ENCODE peak calls at places on chromosomes 11 and 22, in ten cellular contexts. One of them, this sample, is unnamed.
A peak's percentile ranks its signal among the peaks of the same experiment; 100 is the strongest.

GRCh38 chr22:37823134-37823985 is at the start of gene GALR3:
- DNase-seq in pulmonary artery endothelial cell: no peak
- DNase-seq in non-pigmented ciliary epithelial cell: no peak
- DNase-seq in stimulated activated CD8-positive, alpha-beta memory T cell treated with anti-CD3 and anti-CD28 coated beads, Interleukin-7, amount 100 ng/mL, for 48 hours: no peak
- DNase-seq in HFFc6: no peak
- DNase-seq in RPMI7951: no peak
- DNase-seq in SJSA1: no peak
- DNase-seq in mesothelial cell of epicardium: no peak
- DNase-seq in left ventricle myocardium inferior: no peak
- DNase-seq in brain microvascular endothelial cell: no peak
- DNase-seq in this sample: no peak

GRCh38 chr22:36868546-36868945 is 7.7 kb downstream of the NCF4 start:
- DNase-seq in left ventricle myocardium inferior: no peak
- DNase-seq in mesothelial cell of epicardium: no peak
- DNase-seq in HFFc6: no peak
- DNase-seq in SJSA1: no peak
- DNase-seq in stimulated activated CD8-positive, alpha-beta memory T cell treated with anti-CD3 and anti-CD28 coated beads, Interleukin-7, amount 100 ng/mL, for 48 hours: no peak
- DNase-seq in pulmonary artery endothelial cell: no peak
- DNase-seq in RPMI7951: no peak
- DNase-seq in non-pigmented ciliary epithelial cell: no peak
- DNase-seq in brain microvascular endothelial cell: no peak
- DNase-seq in this sample: no peak

GRCh38 chr11:1845571-1846452 is 7.0 kb downstream of the TNNI2 start:
- DNase-seq in brain microvascular endothelial cell: no peak
- DNase-seq in stimulated activated CD8-positive, alpha-beta memory T cell treated with anti-CD3 and anti-CD28 coated beads, Interleukin-7, amount 100 ng/mL, for 48 hours: no peak
- DNase-seq in non-pigmented ciliary epithelial cell: no peak
- DNase-seq in pulmonary artery endothelial cell: no peak
- DNase-seq in HFFc6: no peak
- DNase-seq in RPMI7951: no peak
- DNase-seq in mesothelial cell of epicardium: no peak
- DNase-seq in left ventricle myocardium inferior: no peak
- DNase-seq in SJSA1: no peak
- DNase-seq in this sample: no peak

GRCh38 chr22:44184006-44184405 is 3.3 kb downstream of the PARVG start:
- DNase-seq in SJSA1: peak; percentile 34
- DNase-seq in brain microvascular endothelial cell: no peak
- DNase-seq in non-pigmented ciliary epithelial cell: no peak
- DNase-seq in left ventricle myocardium inferior: no peak
- DNase-seq in HFFc6: no peak
- DNase-seq in mesothelial cell of epicardium: no peak
- DNase-seq in RPMI7951: no peak
- DNase-seq in stimulated activated CD8-positive, alpha-beta memory T cell treated with anti-CD3 and anti-CD28 coated beads, Interleukin-7, amount 100 ng/mL, for 48 hours: no peak
- DNase-seq in pulmonary artery endothelial cell: no peak
- DNase-seq in this sample: peak; percentile 18

GRCh38 chr11:32333335-32333991 is 101.9 kb downstream of the WT1 start:
- DNase-seq in stimulated activated CD8-positive, alpha-beta memory T cell treated with anti-CD3 and anti-CD28 coated beads, Interleukin-7, amount 100 ng/mL, for 48 hours: no peak
- DNase-seq in non-pigmented ciliary epithelial cell: peak; percentile 17
- DNase-seq in RPMI7951: peak; percentile 55
- DNase-seq in mesothelial cell of epicardium: peak; percentile 41
- DNase-seq in left ventricle myocardium inferior: peak; percentile 42
- DNase-seq in SJSA1: no peak
- DNase-seq in HFFc6: no peak
- DNase-seq in pulmonary artery endothelial cell: no peak
- DNase-seq in brain microvascular endothelial cell: peak; percentile 44
- DNase-seq in this sample: peak; percentile 72

GRCh38 chr11:10122337-10123197 is 171.5 kb downstream of the SBF2 start:
- DNase-seq in RPMI7951: peak; percentile 24
- DNase-seq in brain microvascular endothelial cell: peak; percentile 22
- DNase-seq in mesothelial cell of epicardium: no peak
- DNase-seq in left ventricle myocardium inferior: no peak
- DNase-seq in pulmonary artery endothelial cell: no peak
- DNase-seq in non-pigmented ciliary epithelial cell: peak; percentile 34
- DNase-seq in stimulated activated CD8-positive, alpha-beta memory T cell treated with anti-CD3 and anti-CD28 coated beads, Interleukin-7, amount 100 ng/mL, for 48 hours: no peak
- DNase-seq in SJSA1: peak; percentile 21
- DNase-seq in HFFc6: peak; percentile 39
- DNase-seq in this sample: peak; percentile 51

GRCh38 chr11:811446-812245 is 1.9 kb downstream of the RPLP2 start:
- DNase-seq in SJSA1: no peak
- DNase-seq in HFFc6: no peak
- DNase-seq in non-pigmented ciliary epithelial cell: no peak
- DNase-seq in left ventricle myocardium inferior: no peak
- DNase-seq in mesothelial cell of epicardium: no peak
- DNase-seq in pulmonary artery endothelial cell: no peak
- DNase-seq in stimulated activated CD8-positive, alpha-beta memory T cell treated with anti-CD3 and anti-CD28 coated beads, Interleukin-7, amount 100 ng/mL, for 48 hours: no peak
- DNase-seq in RPMI7951: no peak
- DNase-seq in brain microvascular endothelial cell: no peak
- DNase-seq in this sample: peak; percentile 57

GRCh38 chr11:72079776-72080325 is 491 bp downstream of the NUMA1 start:
- DNase-seq in left ventricle myocardium inferior: no peak
- DNase-seq in SJSA1: no peak
- DNase-seq in brain microvascular endothelial cell: no peak
- DNase-seq in HFFc6: no peak
- DNase-seq in RPMI7951: no peak
- DNase-seq in pulmonary artery endothelial cell: no peak
- DNase-seq in mesothelial cell of epicardium: no peak
- DNase-seq in non-pigmented ciliary epithelial cell: no peak
- DNase-seq in stimulated activated CD8-positive, alpha-beta memory T cell treated with anti-CD3 and anti-CD28 coated beads, Interleukin-7, amount 100 ng/mL, for 48 hours: no peak
- DNase-seq in this sample: peak; percentile 51

GRCh38 chr11:69241844-69242582 is 51.9 kb upstream of the MYEOV start:
- DNase-seq in stimulated activated CD8-positive, alpha-beta memory T cell treated with anti-CD3 and anti-CD28 coated beads, Interleukin-7, amount 100 ng/mL, for 48 hours: no peak
- DNase-seq in SJSA1: no peak
- DNase-seq in brain microvascular endothelial cell: no peak
- DNase-seq in pulmonary artery endothelial cell: no peak
- DNase-seq in RPMI7951: no peak
- DNase-seq in HFFc6: no peak
- DNase-seq in non-pigmented ciliary epithelial cell: no peak
- DNase-seq in left ventricle myocardium inferior: no peak
- DNase-seq in mesothelial cell of epicardium: no peak
- DNase-seq in this sample: no peak

GRCh38 chr11:126989942-126990715 is 10.4 kb downstream of the KIRREL3 start:
- DNase-seq in HFFc6: peak; percentile 64
- DNase-seq in SJSA1: peak; percentile 60
- DNase-seq in brain microvascular endothelial cell: peak; percentile 66
- DNase-seq in mesothelial cell of epicardium: peak; percentile 64
- DNase-seq in left ventricle myocardium inferior: peak; percentile 62
- DNase-seq in pulmonary artery endothelial cell: peak; percentile 13
- DNase-seq in RPMI7951: peak; percentile 63
- DNase-seq in stimulated activated CD8-positive, alpha-beta memory T cell treated with anti-CD3 and anti-CD28 coated beads, Interleukin-7, amount 100 ng/mL, for 48 hours: peak; percentile 10
- DNase-seq in non-pigmented ciliary epithelial cell: no peak
- DNase-seq in this sample: peak; percentile 87

GRCh38 chr11:118958577-118958976 is 2.5 kb downstream of the UPK2 start:
- DNase-seq in mesothelial cell of epicardium: no peak
- DNase-seq in stimulated activated CD8-positive, alpha-beta memory T cell treated with anti-CD3 and anti-CD28 coated beads, Interleukin-7, amount 100 ng/mL, for 48 hours: no peak
- DNase-seq in SJSA1: no peak
- DNase-seq in pulmonary artery endothelial cell: no peak
- DNase-seq in RPMI7951: no peak
- DNase-seq in left ventricle myocardium inferior: no peak
- DNase-seq in non-pigmented ciliary epithelial cell: no peak
- DNase-seq in HFFc6: no peak
- DNase-seq in brain microvascular endothelial cell: no peak
- DNase-seq in this sample: no peak

GRCh38 chr11:39149214-39149613 is 2310.2 kb downstream of the LRRC4C start:
- DNase-seq in brain microvascular endothelial cell: no peak
- DNase-seq in RPMI7951: no peak
- DNase-seq in non-pigmented ciliary epithelial cell: no peak
- DNase-seq in left ventricle myocardium inferior: no peak
- DNase-seq in SJSA1: no peak
- DNase-seq in pulmonary artery endothelial cell: no peak
- DNase-seq in mesothelial cell of epicardium: no peak
- DNase-seq in stimulated activated CD8-positive, alpha-beta memory T cell treated with anti-CD3 and anti-CD28 coated beads, Interleukin-7, amount 100 ng/mL, for 48 hours: no peak
- DNase-seq in HFFc6: no peak
- DNase-seq in this sample: no peak